ENCODE peak calls at places on chromosomes 16 and 17, in six cellular contexts. R, Y, S, K, M and G are unnamed samples.

GRCh38 chr16:17305694-17306093 is 165.1 kb downstream of the XYLT1 start:
- DNase-seq in K (no peak), R (no peak), M (no peak), Y (no peak), S (no peak), G (no peak)

GRCh38 chr17:41592601-41593305 is 6.1 kb upstream of the KRT14 start:
- DNase-seq in K (no peak), Y (no peak), S (no peak), M (no peak), R (no peak), G (no peak)

GRCh38 chr17:50364715-50365114 is 8.3 kb downstream of the MRPL27 start:
- DNase-seq in M (no peak), Y (peak), K (no peak), S (no peak), R (no peak), G (no peak)

GRCh38 chr17:6327007-6327406 is 107.9 kb downstream of the AIPL1 start:
- DNase-seq in M (peak), K (peak), S (no peak), R (no peak), Y (no peak), G (no peak)

GRCh38 chr17:43212641-43213490 is 1.2 kb downstream of the TMEM106A start:
- DNase-seq in R (no peak), K (no peak), S (no peak), M (peak), Y (no peak), G (no peak)

GRCh38 chr16:22624759-22625533 is 114.3 kb downstream of the NPIPB5 start:
- DNase-seq in R (no peak), K (no peak), M (no peak), S (no peak), Y (no peak), G (no peak)

GRCh38 chr16:79379083-79379482 is 221.5 kb downstream of the MAF start:
- DNase-seq in R (no peak), K (no peak), Y (no peak), M (no peak), S (no peak), G (no peak)

GRCh38 chr16:8398548-8398947 is 191.8 kb downstream of the TMEM114 start:
- DNase-seq in S (no peak), Y (no peak), R (no peak), K (no peak), M (no peak), G (no peak)

GRCh38 chr16:3625911-3626732 is 14.7 kb upstream of the SLX4 start:
- DNase-seq in K (peak), R (no peak), M (peak), S (no peak), Y (no peak), G (no peak)

GRCh38 chr17:19740933-19741332 is 7.2 kb downstream of the ALDH3A1 start:
- DNase-seq in R (no peak), K (no peak), Y (no peak), S (no peak), M (no peak), G (no peak)

GRCh38 chr17:9022553-9023388 is 1.5 kb downstream of the NTN1 start:
- DNase-seq in S (no peak), R (peak), M (no peak), K (peak), Y (peak), G (peak)

GRCh38 chr17:50931003-50931878 is 65.1 kb upstream of the TOB1 start:
- DNase-seq in M (peak), Y (peak), R (peak), S (peak), K (peak), G (peak)

GRCh38 chr17:4678448-4679026 is 25.4 kb downstream of the PELP1 start:
- DNase-seq in K (peak), S (no peak), Y (peak), M (no peak), R (peak), G (no peak)

GRCh38 chr16:5058476-5058875 is 7.3 kb downstream of the C16orf89 start:
- DNase-seq in Y (peak), M (no peak), S (peak), K (peak), R (peak), G (peak)

GRCh38 chr17:1561420-1562177 is 993 bp downstream of the PITPNA start:
- DNase-seq in Y (peak), K (peak), M (peak), R (no peak), S (peak), G (peak)

GRCh38 chr17:44343510-44344209 is 1.4 kb upstream of the GRN start:
- DNase-seq in M (no peak), R (no peak), Y (no peak), S (no peak), K (no peak), G (no peak)

GRCh38 chr16:75697571-75697970 is 3.7 kb downstream of the DUXB start:
- DNase-seq in K (no peak), R (no peak), Y (no peak), M (no peak), S (no peak), G (no peak)

GRCh38 chr16:28207425-28207824 is 4.3 kb downstream of the XPO6 start:
- DNase-seq in R (no peak), K (peak), Y (no peak), S (no peak), M (no peak), G (no peak)

GRCh38 chr16:28204211-28204610 is 7.6 kb downstream of the XPO6 start:
- DNase-seq in S (no peak), K (no peak), M (no peak), Y (no peak), R (no peak), G (no peak)

GRCh38 chr16:28204622-28205021 is 7.1 kb downstream of the XPO6 start:
- DNase-seq in M (no peak), K (no peak), Y (no peak), R (no peak), S (no peak), G (no peak)

GRCh38 chr16:28205974-28206373 is 5.8 kb downstream of the XPO6 start:
- DNase-seq in R (no peak), M (no peak), S (no peak), K (no peak), Y (no peak), G (no peak)

GRCh38 chr16:28205117-28205899 is 6.5 kb downstream of the XPO6 start:
- DNase-seq in Y (no peak), S (no peak), M (no peak), R (no peak), K (no peak), G (no peak)
- TF ChIP-seq CTCF in Y (no peak), S (no peak), M (no peak), R (no peak), K (no peak), G (no peak)

DNA sequence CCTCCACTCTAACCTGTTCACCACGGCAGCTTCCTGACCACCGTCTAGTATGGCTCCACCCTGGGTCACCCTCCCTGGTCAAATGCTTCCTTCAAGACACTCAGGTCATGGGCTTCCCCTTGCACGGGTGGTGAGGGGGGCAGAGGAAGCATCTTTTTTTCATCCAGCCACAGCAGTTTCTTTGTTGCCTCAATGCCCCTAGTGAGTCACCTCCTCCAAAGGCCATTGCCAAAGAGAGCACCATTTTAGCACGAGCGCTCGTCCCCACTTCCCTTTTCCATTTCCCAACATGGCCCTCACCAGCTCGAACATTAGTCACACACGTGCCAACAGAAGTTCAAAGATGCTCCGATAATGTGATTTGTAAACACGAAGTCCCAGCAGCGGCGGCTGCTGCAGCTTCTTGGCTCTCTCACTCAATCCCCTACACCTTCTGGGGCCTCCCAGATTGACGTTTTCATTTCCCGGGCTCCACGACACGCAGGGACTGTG is 134.6 kb downstream of the GAS7 start:
- DNase-seq in Y (peak), K (no peak), M (no peak), S (no peak), R (no peak), G (no peak)
- TF ChIP-seq CTCF in Y (no peak), K (no peak), M (no peak), S (no peak), R (no peak), G (no peak)

GRCh38 chr17:76428511-76428910 is 24.4 kb downstream of the UBE2O start:
- DNase-seq in S (no peak), M (no peak), R (no peak), K (no peak), Y (no peak), G (no peak)
- TF ChIP-seq CTCF in S (no peak), M (no peak), R (no peak), K (no peak), Y (no peak), G (no peak)

DNA sequence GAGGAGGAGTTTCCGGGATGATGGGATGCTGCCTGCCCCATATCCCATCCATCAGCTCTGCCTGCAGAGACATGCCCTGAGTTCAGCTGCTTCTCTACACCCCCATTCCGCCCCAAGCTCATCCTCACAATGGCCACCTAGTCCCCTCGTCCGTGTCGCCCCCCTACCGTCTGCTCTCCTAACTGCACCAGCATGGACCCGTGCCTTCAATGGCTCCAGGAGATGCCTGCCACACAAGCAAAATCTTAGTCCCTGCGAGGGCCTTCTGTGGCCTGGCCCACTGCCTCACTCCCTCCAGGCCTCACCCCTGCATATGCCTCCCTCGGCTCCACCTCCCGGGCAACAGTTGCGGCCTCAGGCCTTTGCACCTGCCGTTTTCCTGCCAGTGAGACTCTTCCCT is 1.8 kb upstream of the TELO2 start:
- DNase-seq in R (no peak), Y (no peak), K (no peak), M (no peak), S (no peak), G (no peak)
- TF ChIP-seq CTCF in R (no peak), Y (no peak), K (no peak), M (no peak), S (no peak), G (no peak)

DNA sequence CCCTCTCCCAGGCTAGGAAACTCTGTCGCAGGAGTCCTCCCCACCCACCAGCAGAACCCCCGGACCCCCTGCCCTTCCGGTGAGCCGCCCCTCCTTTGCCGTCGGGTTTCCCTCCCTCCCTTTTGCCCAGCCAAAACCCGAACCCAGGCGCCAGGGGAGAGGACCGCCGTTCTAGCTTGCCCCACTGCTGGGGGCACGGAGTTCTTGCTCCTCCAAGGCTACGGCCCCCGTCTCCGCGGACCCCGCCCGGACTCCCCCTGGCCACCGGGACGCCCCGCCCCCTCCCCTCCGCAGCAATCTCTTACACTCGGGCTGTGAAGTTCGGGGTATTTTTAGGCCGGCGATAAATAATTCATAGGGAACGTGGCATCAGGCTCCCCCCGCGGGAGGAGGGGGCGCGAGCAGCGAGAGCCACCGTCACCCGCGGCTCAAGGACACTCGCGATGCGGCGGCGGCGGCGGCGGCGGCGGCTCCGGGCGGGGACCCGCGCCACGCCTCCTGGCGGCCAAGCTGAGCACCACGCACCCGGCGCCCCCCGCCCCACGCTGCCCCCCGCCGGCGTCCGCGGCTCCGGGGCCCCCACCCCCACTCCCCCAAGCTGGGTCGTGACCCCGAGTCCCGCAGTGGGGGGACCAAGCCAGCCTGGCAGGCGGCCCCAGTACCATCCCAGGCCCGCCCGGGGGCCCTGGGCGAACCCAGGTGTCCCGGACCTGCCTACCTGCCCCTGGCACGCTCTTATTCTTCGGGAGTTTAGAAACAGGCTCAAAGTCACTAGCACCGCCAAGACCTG is at the start of gene GRIN2C:
- DNase-seq in M (no peak), R (no peak), K (no peak), Y (peak), S (peak), G (peak)
- TF ChIP-seq CTCF in M (peak), R (peak), K (no peak), Y (peak), S (peak), G (peak)

GRCh38 chr17:81057079-81057730 is 22.3 kb downstream of the BAIAP2 start:
- DNase-seq in S (no peak), Y (peak), M (no peak), R (peak), K (peak), G (no peak)
- TF ChIP-seq CTCF in S (no peak), Y (no peak), M (no peak), R (no peak), K (no peak), G (no peak)